ENCODE peak calls at places on chromosome 9, in five cellular contexts. W is neural progenitor cell, P is esophagus squamous epithelium, E is thyroid gland, C is IMR-90. G is an unnamed sample.

GRCh38 chr9:89879711-89880110 is 274.9 kb downstream of the GADD45G start:
- DNase-seq in C (no peak), E (no peak), W (no peak), P (no peak), G (peak)

GRCh38 chr9:122213589-122214413 is 15.0 kb downstream of the LHX6 start:
- DNase-seq in E (no peak), W (peak), P (no peak), C (no peak), G (no peak)

GRCh38 chr9:137679249-137679648 is 60.4 kb downstream of the EHMT1 start:
- DNase-seq in E (no peak), C (no peak), P (no peak), W (peak), G (no peak)

GRCh38 chr9:107142430-107142829 is 140.6 kb upstream of the RAD23B start:
- DNase-seq in E (no peak), C (no peak), W (no peak), P (no peak), G (no peak)

GRCh38 chr9:128144239-128145181 is 4.7 kb upstream of the LCN2 start:
- DNase-seq in W (no peak), C (no peak), E (no peak), P (no peak), G (no peak)

GRCh38 chr9:10130061-10130675 is 482.6 kb downstream of the PTPRD start:
- DNase-seq in P (no peak), E (no peak), C (peak), W (no peak), G (no peak)

GRCh38 chr9:75964431-75964830 is 74.0 kb downstream of the PCSK5 start:
- DNase-seq in C (no peak), W (no peak), E (no peak), P (no peak), G (no peak)

GRCh38 chr9:34256104-34256503 is 73.0 kb downstream of the KIF24 start:
- DNase-seq in W (peak), C (no peak), P (no peak), E (no peak), G (no peak)

GRCh38 chr9:77952641-77953341 is 78.8 kb downstream of the GNAQ start:
- DNase-seq in E (no peak), W (no peak), P (no peak), C (peak), G (no peak)

GRCh38 chr9:124502711-124503702 is 4.2 kb downstream of the NR5A1 start:
- DNase-seq in P (no peak), C (no peak), W (peak), E (peak), G (no peak)

GRCh38 chr9:132160802-132161742 is 786 bp upstream of the NTNG2 start:
- DNase-seq in E (peak), C (peak), P (no peak), W (peak), G (no peak)

GRCh38 chr9:2241461-2241874 is 226.3 kb downstream of the SMARCA2 start:
- DNase-seq in P (no peak), C (peak), W (peak), E (peak), G (no peak)

GRCh38 chr9:130843049-130843908 is 8.2 kb downstream of the ABL1 start:
- DNase-seq in W (no peak), P (no peak), C (no peak), E (no peak), G (no peak)
- H3K27ac ChIP-seq in W (peak), P (peak), C (no peak), E (peak), G (no peak)

DNA sequence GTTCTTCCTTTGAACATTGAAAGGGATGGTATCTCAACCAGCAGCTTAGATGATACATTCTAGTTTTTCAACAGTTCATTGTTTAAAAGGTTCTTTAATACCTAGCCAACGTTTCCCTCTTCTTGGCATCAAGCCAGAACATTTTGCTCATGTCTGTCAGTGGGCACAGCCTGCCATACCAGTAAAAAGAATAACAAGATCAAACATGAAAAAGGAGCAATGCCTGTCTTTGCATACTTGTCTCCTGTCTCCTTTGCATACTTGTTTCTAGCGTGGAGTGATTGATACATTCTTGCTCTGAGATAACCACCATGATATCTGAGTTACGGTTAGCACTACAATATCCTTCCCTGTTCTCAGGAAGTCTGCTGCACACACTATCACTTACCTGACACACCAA is 248.6 kb upstream of the DAPK1 start:
- DNase-seq in C (no peak), P (no peak), E (no peak), W (no peak), G (no peak)
- H3K27ac ChIP-seq in C (no peak), P (no peak), E (no peak), W (no peak), G (no peak)

GRCh38 chr9:36161187-36161586 is 8.0 kb upstream of the CCIN start:
- DNase-seq in P (no peak), E (no peak), C (peak), W (no peak), G (no peak)
- H3K27ac ChIP-seq in P (peak), E (no peak), C (peak), W (no peak), G (no peak)

GRCh38 chr9:104091708-104092107 is 2.4 kb upstream of the SMC2 start:
- DNase-seq in P (no peak), C (peak), W (peak), E (no peak), G (peak)
- H3K27ac ChIP-seq in P (peak), C (peak), W (no peak), E (no peak), G (no peak)

G was measured in SJSA1.